ENCODE peak calls at places on chromosomes 12 and 14, in four cellular contexts. One of them, this sample, is unnamed.

GRCh38 chr12:63792333-63792732 is 12.6 kb downstream of the RXYLT1 start:
- DNase-seq in ACHN: no peak
- DNase-seq in uterus: no peak
- DNase-seq in spleen: no peak
- DNase-seq in this sample: no peak

GRCh38 chr12:1591029-1591428 is 3.4 kb downstream of the FBXL14 start:
- DNase-seq in ACHN: peak
- DNase-seq in uterus: no peak
- DNase-seq in spleen: no peak
- DNase-seq in this sample: peak

GRCh38 chr12:790253-790563 is 37.8 kb downstream of the WNK1 start:
- DNase-seq in ACHN: no peak
- DNase-seq in uterus: no peak
- DNase-seq in spleen: no peak
- DNase-seq in this sample: no peak

GRCh38 chr12:6267007-6267721 is 43.3 kb upstream of the PLEKHG6 start:
- DNase-seq in ACHN: peak
- DNase-seq in uterus: no peak
- DNase-seq in spleen: peak
- DNase-seq in this sample: no peak

GRCh38 chr12:65886996-65887395 is 62.7 kb downstream of the HMGA2 start:
- DNase-seq in ACHN: peak
- DNase-seq in uterus: no peak
- DNase-seq in spleen: no peak
- DNase-seq in this sample: no peak

GRCh38 chr14:104239866-104240301 is 101.5 kb downstream of the KIF26A start:
- DNase-seq in ACHN: no peak
- DNase-seq in uterus: no peak
- DNase-seq in spleen: no peak
- DNase-seq in this sample: no peak

GRCh38 chr12:4223273-4223855 is 50.2 kb upstream of the CCND2 start:
- DNase-seq in ACHN: no peak
- DNase-seq in uterus: no peak
- DNase-seq in spleen: no peak
- DNase-seq in this sample: no peak

GRCh38 chr12:51889216-51890134 is 1.6 kb downstream of the ANKRD33 start:
- DNase-seq in ACHN: no peak
- DNase-seq in uterus: no peak
- DNase-seq in spleen: no peak
- DNase-seq in this sample: no peak

GRCh38 chr12:31498424-31498823 is 92.5 kb downstream of the DENND5B start:
- DNase-seq in ACHN: no peak
- DNase-seq in uterus: no peak
- DNase-seq in spleen: no peak
- DNase-seq in this sample: no peak

GRCh38 chr14:33589334-33589733 is 361.5 kb downstream of the EGLN3 start:
- DNase-seq in ACHN: no peak
- DNase-seq in uterus: peak
- DNase-seq in spleen: no peak
- DNase-seq in this sample: peak

GRCh38 chr14:34398024-34398423 is 64.0 kb downstream of the SPTSSA start:
- DNase-seq in ACHN: no peak
- DNase-seq in uterus: no peak
- DNase-seq in spleen: no peak
- DNase-seq in this sample: no peak

GRCh38 chr14:102524451-102525212 is 15.1 kb upstream of the ANKRD9 start:
- DNase-seq in ACHN: peak
- DNase-seq in uterus: peak
- DNase-seq in spleen: peak
- DNase-seq in this sample: peak

GRCh38 chr12:12072064-12072760 is 1.5 kb downstream of the BCL2L14 start:
- DNase-seq in ACHN: no peak
- DNase-seq in uterus: no peak
- DNase-seq in spleen: peak
- DNase-seq in this sample: peak

GRCh38 chr12:92927055-92927435 is 2.0 kb downstream of the EEA1 start:
- DNase-seq in ACHN: peak
- DNase-seq in uterus: no peak
- DNase-seq in spleen: no peak
- DNase-seq in this sample: peak

GRCh38 chr14:93719234-93719633 is 69.1 kb downstream of the PRIMA1 start:
- DNase-seq in ACHN: no peak
- DNase-seq in uterus: no peak
- DNase-seq in spleen: no peak
- DNase-seq in this sample: no peak

GRCh38 chr14:64671591-64671990 is 32.6 kb upstream of the PLEKHG3 start:
- DNase-seq in ACHN: peak
- DNase-seq in uterus: no peak
- DNase-seq in spleen: no peak
- DNase-seq in this sample: peak

GRCh38 chr14:74952195-74952665 is 3.2 kb downstream of the PGF start:
- DNase-seq in ACHN: no peak
- DNase-seq in uterus: no peak
- DNase-seq in spleen: peak
- DNase-seq in this sample: no peak

GRCh38 chr14:58107947-58108552 is 44.0 kb downstream of the ARMH4 start:
- DNase-seq in ACHN: peak
- DNase-seq in uterus: peak
- DNase-seq in spleen: no peak
- DNase-seq in this sample: peak

GRCh38 chr14:78608998-78609787 is 439.0 kb downstream of the NRXN3 start:
- DNase-seq in ACHN: no peak
- DNase-seq in uterus: no peak
- DNase-seq in spleen: no peak
- DNase-seq in this sample: no peak

GRCh38 chr12:13817131-13817530 is 164.3 kb downstream of the GRIN2B start:
- DNase-seq in ACHN: peak
- DNase-seq in uterus: no peak
- DNase-seq in spleen: no peak
- DNase-seq in this sample: no peak

GRCh38 chr12:95978774-95979173 is 17.4 kb downstream of the HAL start:
- DNase-seq in ACHN: no peak
- DNase-seq in uterus: no peak
- DNase-seq in spleen: no peak
- DNase-seq in this sample: no peak

GRCh38 chr12:15701212-15701611 is 88.0 kb downstream of the EPS8 start:
- DNase-seq in ACHN: peak
- DNase-seq in uterus: no peak
- DNase-seq in spleen: no peak
- DNase-seq in this sample: no peak

GRCh38 chr14:93543766-93544165 is 113.0 kb downstream of the UNC79 start:
- DNase-seq in ACHN: peak
- DNase-seq in uterus: no peak
- DNase-seq in spleen: no peak
- DNase-seq in this sample: peak

GRCh38 chr12:52860102-52860838 is 11.5 kb upstream of the KRT78 start:
- DNase-seq in ACHN: peak
- DNase-seq in uterus: no peak
- DNase-seq in spleen: no peak
- DNase-seq in this sample: no peak

GRCh38 chr14:30960216-30960615 is 65.2 kb upstream of the AP4S1 start:
- DNase-seq in ACHN: no peak
- DNase-seq in uterus: no peak
- DNase-seq in spleen: no peak
- DNase-seq in this sample: no peak

GRCh38 chr12:583251-583869 is 79.9 kb downstream of the NINJ2 start:
- DNase-seq in ACHN: no peak
- DNase-seq in uterus: no peak
- DNase-seq in spleen: no peak
- DNase-seq in this sample: peak

GRCh38 chr14:76599556-76599955 is 161.7 kb upstream of the VASH1 start:
- DNase-seq in ACHN: no peak
- DNase-seq in uterus: no peak
- DNase-seq in spleen: no peak
- DNase-seq in this sample: no peak

GRCh38 chr12:26156996-26157395 is 32.2 kb upstream of the BHLHE41 start:
- DNase-seq in ACHN: peak
- DNase-seq in uterus: no peak
- DNase-seq in spleen: no peak
- DNase-seq in this sample: peak

GRCh38 chr12:82357845-82358199 is 365 bp downstream of the CCDC59 start:
- DNase-seq in ACHN: peak
- DNase-seq in uterus: no peak
- DNase-seq in spleen: no peak
- DNase-seq in this sample: peak